ENCODE peak calls at places on chromosomes 1 and 21, in nine cellular contexts. One of them, this sample, is unnamed.

GRCh38 chr1:154990276-154990675 is 3.1 kb upstream of the LENEP start:
- DNase-seq in neuronal stem cell: no peak
- DNase-seq in H9: no peak
- DNase-seq in CD8-positive, alpha-beta T cell: no peak
- DNase-seq in heart right ventricle: no peak
- DNase-seq in K562: no peak
- DNase-seq in neural progenitor cell: no peak
- DNase-seq in pancreas: no peak
- DNase-seq in esophagus muscularis mucosa: no peak
- DNase-seq in this sample: no peak

GRCh38 chr21:41895643-41896493 is 16.7 kb upstream of the PRDM15 start:
- DNase-seq in neuronal stem cell: no peak
- DNase-seq in H9: peak; percentile 72
- DNase-seq in CD8-positive, alpha-beta T cell: peak; percentile 66
- DNase-seq in heart right ventricle: no peak
- DNase-seq in K562: peak; percentile 45
- DNase-seq in neural progenitor cell: no peak
- DNase-seq in pancreas: no peak
- DNase-seq in esophagus muscularis mucosa: no peak
- DNase-seq in this sample: no peak

GRCh38 chr1:22829001-22829989 is 118.7 kb downstream of the EPHB2 start:
- DNase-seq in neuronal stem cell: no peak
- DNase-seq in H9: no peak
- DNase-seq in CD8-positive, alpha-beta T cell: no peak
- DNase-seq in heart right ventricle: no peak
- DNase-seq in K562: no peak
- DNase-seq in neural progenitor cell: peak; percentile 52
- DNase-seq in pancreas: no peak
- DNase-seq in esophagus muscularis mucosa: no peak
- DNase-seq in this sample: no peak

GRCh38 chr1:25770541-25771245 is 29.3 kb upstream of the SELENON start:
- DNase-seq in neuronal stem cell: no peak
- DNase-seq in H9: no peak
- DNase-seq in CD8-positive, alpha-beta T cell: no peak
- DNase-seq in heart right ventricle: peak; percentile 33
- DNase-seq in K562: no peak
- DNase-seq in neural progenitor cell: peak; percentile 26
- DNase-seq in pancreas: no peak
- DNase-seq in esophagus muscularis mucosa: no peak
- DNase-seq in this sample: no peak

GRCh38 chr1:28518000-28518744 is 12.3 kb downstream of the RCC1 start:
- DNase-seq in neuronal stem cell: peak; percentile 89
- DNase-seq in H9: peak; percentile 92
- DNase-seq in CD8-positive, alpha-beta T cell: peak; percentile 88
- DNase-seq in heart right ventricle: peak; percentile 92
- DNase-seq in K562: peak; percentile 93
- DNase-seq in neural progenitor cell: peak; percentile 96
- DNase-seq in pancreas: peak; percentile 91
- DNase-seq in esophagus muscularis mucosa: peak; percentile 97
- DNase-seq in this sample: peak; percentile 94

GRCh38 chr1:8075511-8076051 is 49.5 kb upstream of the ERRFI1 start:
- DNase-seq in neuronal stem cell: no peak
- DNase-seq in H9: peak; percentile 43
- DNase-seq in CD8-positive, alpha-beta T cell: no peak
- DNase-seq in heart right ventricle: no peak
- DNase-seq in K562: no peak
- DNase-seq in neural progenitor cell: no peak
- DNase-seq in pancreas: no peak
- DNase-seq in esophagus muscularis mucosa: no peak
- DNase-seq in this sample: no peak

GRCh38 chr1:17667641-17668040 is 87.5 kb upstream of the ACTL8 start:
- DNase-seq in neuronal stem cell: no peak
- DNase-seq in H9: no peak
- DNase-seq in CD8-positive, alpha-beta T cell: no peak
- DNase-seq in heart right ventricle: no peak
- DNase-seq in K562: no peak
- DNase-seq in neural progenitor cell: no peak
- DNase-seq in pancreas: no peak
- DNase-seq in esophagus muscularis mucosa: no peak
- DNase-seq in this sample: peak; percentile 72

GRCh38 chr1:162069334-162070093 is at the start of gene NOS1AP:
- DNase-seq in neuronal stem cell: peak; percentile 78
- DNase-seq in H9: peak; percentile 86
- DNase-seq in CD8-positive, alpha-beta T cell: peak; percentile 71
- DNase-seq in heart right ventricle: peak; percentile 84
- DNase-seq in K562: peak; percentile 87
- DNase-seq in neural progenitor cell: peak; percentile 93
- DNase-seq in pancreas: peak; percentile 85
- DNase-seq in esophagus muscularis mucosa: peak; percentile 92
- DNase-seq in this sample: peak; percentile 97

GRCh38 chr1:55284856-55285255 is 69.7 kb upstream of the USP24 start:
- DNase-seq in neuronal stem cell: peak; percentile 24
- DNase-seq in H9: no peak
- DNase-seq in CD8-positive, alpha-beta T cell: no peak
- DNase-seq in heart right ventricle: no peak
- DNase-seq in K562: peak; percentile 48
- DNase-seq in neural progenitor cell: peak; percentile 61
- DNase-seq in pancreas: no peak
- DNase-seq in esophagus muscularis mucosa: no peak
- DNase-seq in this sample: no peak

GRCh38 chr1:77888071-77888428 is 374 bp upstream of the NEXN start:
- DNase-seq in neuronal stem cell: no peak
- DNase-seq in H9: no peak
- DNase-seq in CD8-positive, alpha-beta T cell: no peak
- DNase-seq in heart right ventricle: no peak
- DNase-seq in K562: peak; percentile 44
- DNase-seq in neural progenitor cell: no peak
- DNase-seq in pancreas: no peak
- DNase-seq in esophagus muscularis mucosa: no peak
- DNase-seq in this sample: no peak

GRCh38 chr21:21226472-21226871 is 228.3 kb downstream of the NCAM2 start:
- DNase-seq in neuronal stem cell: no peak
- DNase-seq in H9: no peak
- DNase-seq in CD8-positive, alpha-beta T cell: no peak
- DNase-seq in heart right ventricle: no peak
- DNase-seq in K562: no peak
- DNase-seq in neural progenitor cell: no peak
- DNase-seq in pancreas: no peak
- DNase-seq in esophagus muscularis mucosa: no peak
- DNase-seq in this sample: no peak

GRCh38 chr1:231808990-231809389 is 182.4 kb downstream of the DISC1 start:
- DNase-seq in neuronal stem cell: no peak
- DNase-seq in H9: no peak
- DNase-seq in CD8-positive, alpha-beta T cell: no peak
- DNase-seq in heart right ventricle: no peak
- DNase-seq in K562: peak; percentile 34
- DNase-seq in neural progenitor cell: no peak
- DNase-seq in pancreas: no peak
- DNase-seq in esophagus muscularis mucosa: no peak
- DNase-seq in this sample: no peak

GRCh38 chr1:2821373-2821955 is 20.0 kb upstream of the TTC34 start:
- DNase-seq in neuronal stem cell: no peak
- DNase-seq in H9: no peak
- DNase-seq in CD8-positive, alpha-beta T cell: no peak
- DNase-seq in heart right ventricle: peak; percentile 8
- DNase-seq in K562: no peak
- DNase-seq in neural progenitor cell: no peak
- DNase-seq in pancreas: no peak
- DNase-seq in esophagus muscularis mucosa: no peak
- DNase-seq in this sample: no peak

GRCh38 chr1:2819831-2820730 is 18.6 kb upstream of the TTC34 start:
- DNase-seq in neuronal stem cell: no peak
- DNase-seq in H9: no peak
- DNase-seq in CD8-positive, alpha-beta T cell: no peak
- DNase-seq in heart right ventricle: peak; percentile 4
- DNase-seq in K562: no peak
- DNase-seq in neural progenitor cell: no peak
- DNase-seq in pancreas: no peak
- DNase-seq in esophagus muscularis mucosa: no peak
- DNase-seq in this sample: no peak

GRCh38 chr1:2821970-2822620 is 20.6 kb upstream of the TTC34 start:
- DNase-seq in neuronal stem cell: no peak
- DNase-seq in H9: no peak
- DNase-seq in CD8-positive, alpha-beta T cell: peak; percentile 41
- DNase-seq in heart right ventricle: peak; percentile 62
- DNase-seq in K562: peak; percentile 74
- DNase-seq in neural progenitor cell: no peak
- DNase-seq in pancreas: no peak
- DNase-seq in esophagus muscularis mucosa: no peak
- DNase-seq in this sample: peak; percentile 31

GRCh38 chr1:2819429-2819828 is 17.9 kb upstream of the TTC34 start:
- DNase-seq in neuronal stem cell: no peak
- DNase-seq in H9: no peak
- DNase-seq in CD8-positive, alpha-beta T cell: no peak
- DNase-seq in heart right ventricle: peak; percentile 4
- DNase-seq in K562: no peak
- DNase-seq in neural progenitor cell: no peak
- DNase-seq in pancreas: no peak
- DNase-seq in esophagus muscularis mucosa: no peak
- DNase-seq in this sample: no peak

DNA sequence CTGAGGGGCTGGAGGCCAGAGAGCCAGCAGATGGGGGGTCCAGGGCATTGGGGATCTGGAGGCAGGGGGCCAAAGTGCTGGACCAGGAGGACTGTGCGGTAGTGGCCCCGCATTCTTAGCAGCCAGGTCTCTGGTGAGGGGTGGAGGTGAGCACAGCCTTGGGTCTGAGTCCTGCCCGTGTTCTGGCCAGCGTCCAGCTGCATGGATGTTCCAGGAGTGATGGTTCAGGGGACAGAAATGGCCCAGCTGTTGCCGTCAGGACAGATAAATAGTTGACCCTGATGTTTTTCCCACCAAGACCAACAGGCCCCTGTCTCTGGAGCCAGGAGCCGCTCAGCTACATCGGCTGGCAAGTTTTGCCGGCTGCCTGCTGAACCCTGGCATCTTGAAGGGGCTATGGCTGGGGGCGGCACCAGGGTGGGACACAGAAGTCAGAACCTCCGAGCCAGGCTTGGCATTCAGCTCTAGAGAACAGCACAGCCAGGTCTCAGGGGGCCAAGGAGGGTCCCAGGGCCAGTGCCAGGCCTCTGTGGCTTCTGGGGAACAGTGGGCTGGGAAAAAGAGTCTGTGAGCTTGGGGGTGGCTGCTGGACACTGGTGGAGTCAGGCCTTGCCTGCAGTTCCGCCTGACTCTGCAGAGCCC is 19.4 kb upstream of the TTC34 start:
- DNase-seq in neuronal stem cell: no peak
- DNase-seq in H9: no peak
- DNase-seq in CD8-positive, alpha-beta T cell: no peak
- DNase-seq in heart right ventricle: peak; percentile 5
- DNase-seq in K562: no peak
- DNase-seq in neural progenitor cell: no peak
- DNase-seq in pancreas: no peak
- DNase-seq in esophagus muscularis mucosa: no peak
- DNase-seq in this sample: no peak
- H3K9me3 ChIP-seq in neuronal stem cell: no peaks in the 10 kb centered on the region
- H3K9me3 ChIP-seq in H9: peaks cover 94% of the 10 kb centered on the region
- H3K9me3 ChIP-seq in CD8-positive, alpha-beta T cell: no peaks in the 10 kb centered on the region
- H3K9me3 ChIP-seq in heart right ventricle: no peaks in the 10 kb centered on the region
- H3K9me3 ChIP-seq in K562: no peaks in the 10 kb centered on the region
- H3K9me3 ChIP-seq in neural progenitor cell: no peaks in the 10 kb centered on the region
- H3K9me3 ChIP-seq in pancreas: no peaks in the 10 kb centered on the region
- H3K9me3 ChIP-seq in esophagus muscularis mucosa: no peaks in the 10 kb centered on the region
- H3K9me3 ChIP-seq in this sample: no peaks in the 10 kb centered on the region

GRCh38 chr21:9758888-9759287 is 762.5 kb upstream of the TPTE start:
- DNase-seq in neuronal stem cell: no peak
- DNase-seq in H9: no peak
- DNase-seq in CD8-positive, alpha-beta T cell: no peak
- DNase-seq in heart right ventricle: no peak
- DNase-seq in K562: no peak
- DNase-seq in neural progenitor cell: no peak
- DNase-seq in pancreas: no peak
- DNase-seq in esophagus muscularis mucosa: peak; percentile 92
- DNase-seq in this sample: no peak
- H3K9me3 ChIP-seq in neuronal stem cell: no peaks in the 10 kb centered on the region
- H3K9me3 ChIP-seq in H9: peaks cover 98% of the 10 kb centered on the region
- H3K9me3 ChIP-seq in CD8-positive, alpha-beta T cell: peaks cover 8% of the 10 kb centered on the region
- H3K9me3 ChIP-seq in heart right ventricle: no peaks in the 10 kb centered on the region
- H3K9me3 ChIP-seq in K562: no peaks in the 10 kb centered on the region
- H3K9me3 ChIP-seq in neural progenitor cell: peaks cover 79% of the 10 kb centered on the region
- H3K9me3 ChIP-seq in pancreas: no peaks in the 10 kb centered on the region
- H3K9me3 ChIP-seq in esophagus muscularis mucosa: no peaks in the 10 kb centered on the region
- H3K9me3 ChIP-seq in this sample: no peaks in the 10 kb centered on the region

GRCh38 chr1:152707860-152708259 is at the start of gene LCE4A:
- DNase-seq in neuronal stem cell: no peak
- DNase-seq in H9: no peak
- DNase-seq in CD8-positive, alpha-beta T cell: no peak
- DNase-seq in heart right ventricle: no peak
- DNase-seq in K562: no peak
- DNase-seq in neural progenitor cell: no peak
- DNase-seq in pancreas: no peak
- DNase-seq in esophagus muscularis mucosa: no peak
- DNase-seq in this sample: no peak
- H3K9me3 ChIP-seq in neuronal stem cell: no peaks in the 10 kb centered on the region
- H3K9me3 ChIP-seq in H9: peaks cover 76% of the 10 kb centered on the region
- H3K9me3 ChIP-seq in CD8-positive, alpha-beta T cell: no peaks in the 10 kb centered on the region
- H3K9me3 ChIP-seq in heart right ventricle: peaks cover 7% of the 10 kb centered on the region
- H3K9me3 ChIP-seq in K562: no peaks in the 10 kb centered on the region
- H3K9me3 ChIP-seq in neural progenitor cell: peaks cover 27% of the 10 kb centered on the region
- H3K9me3 ChIP-seq in pancreas: no peaks in the 10 kb centered on the region
- H3K9me3 ChIP-seq in esophagus muscularis mucosa: peaks cover 6% of the 10 kb centered on the region
- H3K9me3 ChIP-seq in this sample: peaks cover 4% of the 10 kb centered on the region

GRCh38 chr21:27571706-27572105 is 604.8 kb upstream of the ADAMTS5 start:
- DNase-seq in neuronal stem cell: no peak
- DNase-seq in H9: no peak
- DNase-seq in CD8-positive, alpha-beta T cell: no peak
- DNase-seq in heart right ventricle: no peak
- DNase-seq in K562: no peak
- DNase-seq in neural progenitor cell: no peak
- DNase-seq in pancreas: no peak
- DNase-seq in esophagus muscularis mucosa: no peak
- DNase-seq in this sample: no peak

GRCh38 chr21:27570306-27570868 is 603.5 kb upstream of the ADAMTS5 start:
- DNase-seq in neuronal stem cell: no peak
- DNase-seq in H9: no peak
- DNase-seq in CD8-positive, alpha-beta T cell: no peak
- DNase-seq in heart right ventricle: peak; percentile 31
- DNase-seq in K562: no peak
- DNase-seq in neural progenitor cell: no peak
- DNase-seq in pancreas: no peak
- DNase-seq in esophagus muscularis mucosa: peak; percentile 93
- DNase-seq in this sample: no peak

GRCh38 chr21:27572681-27573080 is 605.8 kb upstream of the ADAMTS5 start:
- DNase-seq in neuronal stem cell: no peak
- DNase-seq in H9: no peak
- DNase-seq in CD8-positive, alpha-beta T cell: no peak
- DNase-seq in heart right ventricle: no peak
- DNase-seq in K562: no peak
- DNase-seq in neural progenitor cell: no peak
- DNase-seq in pancreas: no peak
- DNase-seq in esophagus muscularis mucosa: no peak
- DNase-seq in this sample: no peak

GRCh38 chr21:27569091-27569490 is 602.2 kb upstream of the ADAMTS5 start:
- DNase-seq in neuronal stem cell: no peak
- DNase-seq in H9: no peak
- DNase-seq in CD8-positive, alpha-beta T cell: no peak
- DNase-seq in heart right ventricle: no peak
- DNase-seq in K562: no peak
- DNase-seq in neural progenitor cell: no peak
- DNase-seq in pancreas: no peak
- DNase-seq in esophagus muscularis mucosa: no peak
- DNase-seq in this sample: no peak

GRCh38 chr21:27569831-27570230 is 602.9 kb upstream of the ADAMTS5 start:
- DNase-seq in neuronal stem cell: no peak
- DNase-seq in H9: no peak
- DNase-seq in CD8-positive, alpha-beta T cell: no peak
- DNase-seq in heart right ventricle: no peak
- DNase-seq in K562: no peak
- DNase-seq in neural progenitor cell: no peak
- DNase-seq in pancreas: no peak
- DNase-seq in esophagus muscularis mucosa: no peak
- DNase-seq in this sample: no peak
- H3K9me3 ChIP-seq in neuronal stem cell: no peaks in the 10 kb centered on the region
- H3K9me3 ChIP-seq in H9: no peaks in the 10 kb centered on the region
- H3K9me3 ChIP-seq in CD8-positive, alpha-beta T cell: no peaks in the 10 kb centered on the region
- H3K9me3 ChIP-seq in heart right ventricle: no peaks in the 10 kb centered on the region
- H3K9me3 ChIP-seq in K562: no peaks in the 10 kb centered on the region
- H3K9me3 ChIP-seq in neural progenitor cell: no peaks in the 10 kb centered on the region
- H3K9me3 ChIP-seq in pancreas: no peaks in the 10 kb centered on the region
- H3K9me3 ChIP-seq in esophagus muscularis mucosa: no peaks in the 10 kb centered on the region
- H3K9me3 ChIP-seq in this sample: no peaks in the 10 kb centered on the region